ENCODE peak calls at places on chromosomes 11 and 22, in five cellular contexts. B, I, V, N and C are unnamed samples.
A peak's percentile ranks its signal among the peaks of the same experiment; 100 is the strongest.

GRCh38 chr11:66609951-66610617 is 6.3 kb upstream of the RBM14 start:
- DNase-seq in V (no peak), I (no peak), B (no peak), N (no peak), C (no peak)

GRCh38 chr11:11178671-11179070 is 174.4 kb downstream of the CSNK2A3 start:
- DNase-seq in N (no peak), B (no peak), V (no peak), I (no peak), C (no peak)

GRCh38 chr11:68889948-68890446 is 13.6 kb downstream of the MRPL21 start:
- DNase-seq in N (no peak), B (peak; percentile 22), V (peak; percentile 73), I (no peak), C (no peak)

GRCh38 chr11:2173150-2173693 is 1.6 kb upstream of the TH start:
- DNase-seq in V (no peak), I (no peak), B (no peak), N (no peak), C (no peak)

GRCh38 chr11:75450826-75451783 is 18.1 kb upstream of the KLHL35 start:
- DNase-seq in N (no peak), V (no peak), I (no peak), B (no peak), C (no peak)

GRCh38 chr11:106086850-106087249 is 9.4 kb downstream of the AASDHPPT start:
- DNase-seq in V (no peak), B (no peak), N (no peak), I (no peak), C (no peak)

GRCh38 chr22:38694049-38694448 is 6.7 kb downstream of the JOSD1 start:
- DNase-seq in B (no peak), V (no peak), I (no peak), N (no peak), C (no peak)

GRCh38 chr11:122642472-122642922 is 13.0 kb upstream of the UBASH3B start:
- DNase-seq in V (no peak), N (no peak), B (peak; percentile 24), I (no peak), C (no peak)

GRCh38 chr11:35526370-35526792 is 965 bp upstream of the PAMR1 start:
- DNase-seq in V (no peak), B (no peak), N (no peak), I (no peak), C (no peak)

GRCh38 chr11:15472405-15472799 is 357.7 kb downstream of the INSC start:
- DNase-seq in N (no peak), B (no peak), I (no peak), V (no peak), C (no peak)

GRCh38 chr11:116640641-116641402 is 132.0 kb downstream of the BUD13 start:
- DNase-seq in V (no peak), I (no peak), N (no peak), B (no peak), C (no peak)

GRCh38 chr11:794013-794765 is 3.9 kb downstream of the SLC25A22 start:
- DNase-seq in V (no peak), I (no peak), B (peak; percentile 51), N (no peak), C (no peak)

GRCh38 chr11:44814881-44815592 is 88.3 kb downstream of the TSPAN18 start:
- DNase-seq in V (no peak), I (no peak), N (no peak), B (no peak), C (no peak)

GRCh38 chr22:27492566-27493201 is 308.9 kb downstream of the MN1 start:
- DNase-seq in I (no peak), V (no peak), N (no peak), B (no peak), C (no peak)

GRCh38 chr22:22667966-22668880 is 23.8 kb downstream of the GGTLC2 start:
- DNase-seq in I (no peak), B (no peak), N (no peak), V (no peak), C (no peak)

GRCh38 chr11:26276798-26277424 is 55.0 kb upstream of the ANO3 start:
- DNase-seq in V (peak; percentile 14), N (no peak), I (peak; percentile 43), B (peak; percentile 55), C (peak; percentile 41)

GRCh38 chr11:84247931-84248330 is 961.8 kb upstream of the CCDC90B start:
- DNase-seq in I (peak; percentile 65), N (no peak), V (no peak), B (no peak), C (no peak)

GRCh38 chr22:44335903-44336803 is 23.4 kb upstream of the SHISAL1 start:
- DNase-seq in N (no peak), I (no peak), B (no peak), V (no peak), C (no peak)

GRCh38 chr22:19196841-19197612 is 18.5 kb upstream of the SLC25A1 start:
- DNase-seq in I (no peak), B (no peak), V (no peak), N (no peak), C (no peak)

GRCh38 chr11:73907191-73907590 is 30.4 kb downstream of the PAAF1 start:
- DNase-seq in V (peak; percentile 14), N (no peak), B (no peak), I (peak; percentile 53), C (no peak)

GRCh38 chr11:70323811-70324210 is 53.3 kb downstream of the PPFIA1 start:
- DNase-seq in I (no peak), V (no peak), N (no peak), B (no peak), C (no peak)

GRCh38 chr22:19873138-19873959 is 18.7 kb upstream of the GNB1L start:
- DNase-seq in V (no peak), B (peak; percentile 37), I (peak; percentile 15), N (no peak), C (no peak)

GRCh38 chr11:118853693-118854092 is 30.0 kb upstream of the CXCR5 start:
- DNase-seq in I (no peak), B (no peak), V (no peak), N (no peak), C (no peak)

GRCh38 chr11:118857385-118857784 is 26.3 kb upstream of the CXCR5 start:
- DNase-seq in B (no peak), I (no peak), V (no peak), N (no peak), C (no peak)

GRCh38 chr11:118849825-118850224 is 33.9 kb upstream of the CXCR5 start:
- DNase-seq in N (no peak), B (no peak), I (no peak), V (no peak), C (no peak)

GRCh38 chr11:118856314-118856713 is 27.4 kb upstream of the CXCR5 start:
- DNase-seq in N (no peak), I (no peak), B (no peak), V (no peak), C (no peak)

GRCh38 chr11:118851970-118852369 is 31.7 kb upstream of the CXCR5 start:
- DNase-seq in B (no peak), I (no peak), N (no peak), V (no peak), C (no peak)
- H3K27ac ChIP-seq in B (no peak overlapping the region), I (no peak overlapping the region), N (no peak overlapping the region), V (no peak overlapping the region), C (no peak overlapping the region)

DNA sequence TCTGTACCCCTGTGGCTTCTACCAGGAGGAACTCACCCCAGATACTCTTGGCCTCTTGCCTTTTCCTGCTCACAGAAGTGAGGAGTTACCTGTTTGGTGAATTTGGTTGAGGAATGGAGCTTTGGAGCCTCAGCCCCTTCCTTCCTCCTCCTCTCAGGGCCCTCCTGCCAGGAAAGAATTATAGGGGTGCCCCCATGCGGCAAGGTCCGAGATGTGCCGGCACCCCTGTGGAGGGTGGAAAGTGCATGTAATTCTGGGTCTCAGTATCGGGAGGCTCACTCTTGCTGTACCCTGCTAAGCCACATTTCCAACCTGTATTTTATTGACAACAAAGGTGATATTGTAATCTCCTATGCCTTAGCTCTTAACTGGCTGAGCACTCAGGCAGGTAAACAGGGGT is 13.7 kb upstream of the IGSF22 start:
- DNase-seq in I (no peak), N (no peak), B (no peak), V (no peak), C (no peak)
- H3K27ac ChIP-seq in I (no peak overlapping the region), N (no peak overlapping the region), B (no peak overlapping the region), V (no peak overlapping the region), C (no peak overlapping the region)

GRCh38 chr22:46738642-46738960 is 549 bp upstream of the CERK start:
- DNase-seq in I (no peak), N (no peak), V (no peak), B (no peak), C (no peak)
- H3K27ac ChIP-seq in I (peak overlapping the region; percentile 95), N (peak overlapping the region; percentile 89), V (peak overlapping the region; percentile 96), B (peak overlapping the region; percentile 66), C (peak overlapping the region; percentile 96)

DNA sequence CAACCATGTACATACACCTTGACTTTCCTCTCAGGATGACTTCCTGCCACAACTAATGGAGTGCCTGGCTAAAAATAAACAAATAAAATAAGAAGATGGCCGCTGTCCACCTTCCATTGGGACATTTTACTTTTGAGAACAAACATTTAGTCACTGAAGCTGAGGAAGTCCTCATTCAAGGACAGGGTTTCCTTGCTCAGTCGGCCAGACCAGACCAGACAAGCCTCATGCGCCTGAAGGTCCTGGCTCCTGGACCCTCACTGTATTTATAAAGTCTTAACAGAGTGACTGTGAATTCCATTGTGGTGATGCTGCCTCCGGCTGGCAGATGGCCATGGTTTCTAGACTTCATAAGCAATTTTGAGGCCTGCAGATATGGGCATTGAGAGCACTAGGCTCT is 114.5 kb downstream of the MAML2 start:
- DNase-seq in B (peak; percentile 52), V (peak; percentile 65), I (peak; percentile 44), N (no peak), C (peak; percentile 40)
- H3K27ac ChIP-seq in B (peak overlapping the region; percentile 15), V (peak overlapping the region; percentile 48), I (peak overlapping the region; percentile 63), N (peak overlapping the region; percentile 34), C (peak overlapping the region; percentile 82)

GRCh38 chr11:31819533-31820437 is 8.7 kb upstream of the PAX6 start:
- DNase-seq in B (no peak), N (no peak), V (no peak), I (no peak), C (no peak)

GRCh38 chr11:31821779-31822574 is 10.9 kb upstream of the PAX6 start:
- DNase-seq in V (no peak), N (no peak), I (no peak), B (no peak), C (no peak)

GRCh38 chr11:31822604-31823371 is 11.7 kb upstream of the PAX6 start:
- DNase-seq in N (no peak), I (no peak), V (no peak), B (no peak), C (no peak)

GRCh38 chr11:31820438-31820818 is 9.3 kb upstream of the PAX6 start:
- DNase-seq in V (no peak), B (no peak), N (no peak), I (no peak), C (no peak)

DNA sequence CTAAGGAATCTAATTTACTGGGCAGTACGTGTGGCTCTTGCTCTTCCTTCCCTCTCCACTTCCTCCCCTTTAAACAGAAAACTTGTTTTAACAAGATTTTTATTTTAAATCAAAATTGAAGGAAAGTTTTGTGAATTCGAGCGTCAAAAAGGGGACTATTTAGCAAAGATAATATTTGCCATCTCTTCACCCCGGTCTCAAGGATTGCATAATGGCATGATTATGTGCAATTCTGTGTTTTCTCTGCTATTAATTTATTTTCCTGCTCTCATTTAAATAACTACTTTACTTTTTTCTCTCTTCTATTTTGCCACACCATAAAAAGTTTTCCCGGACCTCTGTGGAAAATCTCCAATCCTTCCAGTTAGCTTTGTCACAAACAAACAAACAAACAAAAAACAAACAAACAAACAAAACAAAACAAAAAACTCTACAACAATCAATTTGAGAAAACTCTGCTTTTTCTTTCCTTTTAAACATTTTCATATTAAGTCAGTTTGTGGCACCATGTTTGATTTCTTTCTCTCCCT is 10.2 kb upstream of the PAX6 start:
- DNase-seq in V (no peak), I (no peak), B (no peak), N (no peak), C (no peak)
- H3K27ac ChIP-seq in V (no peak overlapping the region), I (no peak overlapping the region), B (no peak overlapping the region), N (no peak overlapping the region), C (no peak overlapping the region)